ENCODE peak calls at places on chromosomes 5 and 9, in six cellular contexts. H, L, Q, P, W and J are unnamed samples.

GRCh38 chr5:79146352-79146751 is 34.7 kb downstream of the BHMT start:
- DNase-seq in H (no peak), L (no peak), Q (no peak), P (no peak), W (no peak), J (peak; percentile 14)

GRCh38 chr5:106380736-106381135 is 1290.0 kb downstream of the EFNA5 start:
- DNase-seq in H (no peak), L (no peak), Q (no peak), P (no peak), W (no peak), J (no peak)

GRCh38 chr5:131423056-131423455 is 159.2 kb downstream of the CDC42SE2 start:
- DNase-seq in H (no peak), L (no peak), Q (no peak), P (no peak), W (no peak), J (peak; percentile 1)

GRCh38 chr9:95993342-95993741 is 117.9 kb downstream of the ERCC6L2 start:
- DNase-seq in H (no peak), L (no peak), Q (no peak), P (no peak), W (no peak), J (no peak)

GRCh38 chr9:93302586-93303257 is 118.8 kb downstream of the WNK2 start:
- DNase-seq in H (no peak), L (peak; percentile 58), Q (peak; percentile 77), P (no peak), W (peak; percentile 12), J (peak; percentile 52)

GRCh38 chr5:59348189-59348588 is 545.3 kb downstream of the PDE4D start:
- DNase-seq in H (no peak), L (no peak), Q (peak; percentile 16), P (no peak), W (no peak), J (no peak)

GRCh38 chr9:90773593-90773992 is 28.0 kb upstream of the SYK start:
- DNase-seq in H (no peak), L (no peak), Q (no peak), P (no peak), W (no peak), J (peak; percentile 44)

GRCh38 chr9:135951889-135952663 is 9.1 kb downstream of the UBAC1 start:
- DNase-seq in H (no peak), L (no peak), Q (no peak), P (no peak), W (no peak), J (peak; percentile 75)

GRCh38 chr5:125311743-125312142 is 565.3 kb upstream of the ZNF608 start:
- DNase-seq in H (no peak), L (no peak), Q (no peak), P (no peak), W (peak; percentile 42), J (no peak)

GRCh38 chr5:6728011-6728794 is 15.0 kb downstream of the TENT4A start:
- DNase-seq in H (no peak), L (no peak), Q (no peak), P (no peak), W (no peak), J (no peak)

GRCh38 chr9:36101916-36102741 is 34.4 kb upstream of the GLIPR2 start:
- DNase-seq in H (no peak), L (no peak), Q (peak; percentile 19), P (no peak), W (peak; percentile 97), J (no peak)

GRCh38 chr9:110050925-110051355 is 157.0 kb downstream of the C9orf152 start:
- DNase-seq in H (peak; percentile 34), L (no peak), Q (peak; percentile 32), P (no peak), W (peak; percentile 92), J (no peak)

GRCh38 chr9:93569775-93570174 is 6.6 kb upstream of the PHF2 start:
- DNase-seq in H (no peak), L (no peak), Q (no peak), P (no peak), W (no peak), J (no peak)

GRCh38 chr9:75170898-75171360 is 82.6 kb downstream of the OSTF1 start:
- DNase-seq in H (no peak), L (no peak), Q (no peak), P (no peak), W (no peak), J (no peak)

GRCh38 chr9:515665-516064 is 301.0 kb downstream of the DOCK8 start:
- DNase-seq in H (no peak), L (no peak), Q (no peak), P (no peak), W (no peak), J (no peak)

GRCh38 chr5:375921-376871 is 54.7 kb downstream of the AHRR start:
- DNase-seq in H (no peak), L (peak; percentile 18), Q (peak; percentile 1), P (peak; percentile 8), W (no peak), J (no peak)

GRCh38 chr5:172293054-172293744 is 9.6 kb upstream of the UBTD2 start:
- DNase-seq in H (peak; percentile 73), L (peak; percentile 68), Q (peak; percentile 86), P (peak; percentile 65), W (no peak), J (peak; percentile 62)

GRCh38 chr5:127506616-127507015 is 10.8 kb upstream of the PRRC1 start:
- DNase-seq in H (no peak), L (no peak), Q (no peak), P (no peak), W (no peak), J (no peak)

GRCh38 chr9:77672183-77672582 is 24.1 kb upstream of the GNA14 start:
- DNase-seq in H (no peak), L (no peak), Q (no peak), P (no peak), W (no peak), J (no peak)

GRCh38 chr5:9338796-9339195 is 207.1 kb downstream of the SEMA5A start:
- DNase-seq in H (no peak), L (no peak), Q (no peak), P (no peak), W (no peak), J (no peak)

GRCh38 chr9:127971357-127972315 is 9.2 kb downstream of the EEIG1 start:
- DNase-seq in H (no peak), L (no peak), Q (no peak), P (no peak), W (no peak), J (peak; percentile 11)

GRCh38 chr5:76196886-76197489 is 113.8 kb downstream of the SV2C start:
- DNase-seq in H (no peak), L (no peak), Q (no peak), P (no peak), W (no peak), J (no peak)

GRCh38 chr9:113463418-113464285 is at the start of gene RGS3:
- DNase-seq in H (peak; percentile 70), L (peak; percentile 82), Q (peak; percentile 84), P (peak; percentile 73), W (no peak), J (peak; percentile 82)

GRCh38 chr9:130847306-130848217 is 12.5 kb downstream of the ABL1 start:
- DNase-seq in H (peak; percentile 72), L (peak; percentile 70), Q (peak; percentile 66), P (peak; percentile 78), W (peak; percentile 99), J (no peak)